ENCODE peak calls at places on chromosomes 13 and 19, in ten cellular contexts. One of them, this sample, is unnamed.

GRCh38 chr19:2488942-2489731 is 13.2 kb downstream of the GADD45B start:
- DNase-seq in OCI-M1: peak
- DNase-seq in ovary: peak
- DNase-seq in nucleus accumbens: peak
- DNase-seq in neural crest cell: no peak
- DNase-seq in left ventricle myocardium inferior: peak
- DNase-seq in GM19239: no peak
- DNase-seq in germinal center: peak
- DNase-seq in DMS153: peak
- DNase-seq in Calu3: peak
- DNase-seq in this sample: no peak

GRCh38 chr13:77729502-77730221 is 32.2 kb downstream of the SLAIN1 start:
- DNase-seq in OCI-M1: no peak
- DNase-seq in ovary: no peak
- DNase-seq in nucleus accumbens: no peak
- DNase-seq in neural crest cell: no peak
- DNase-seq in left ventricle myocardium inferior: no peak
- DNase-seq in GM19239: peak
- DNase-seq in germinal center: no peak
- DNase-seq in DMS153: no peak
- DNase-seq in Calu3: no peak
- DNase-seq in this sample: no peak

GRCh38 chr19:58305932-58306323 is 751 bp downstream of the ERVK3-1 start:
- DNase-seq in OCI-M1: peak
- DNase-seq in ovary: no peak
- DNase-seq in nucleus accumbens: no peak
- DNase-seq in neural crest cell: no peak
- DNase-seq in left ventricle myocardium inferior: no peak
- DNase-seq in GM19239: peak
- DNase-seq in germinal center: peak
- DNase-seq in DMS153: no peak
- DNase-seq in Calu3: peak
- DNase-seq in this sample: no peak

GRCh38 chr13:67148219-67148583 is 81.9 kb downstream of the PCDH9 start:
- DNase-seq in OCI-M1: no peak
- DNase-seq in ovary: no peak
- DNase-seq in nucleus accumbens: no peak
- DNase-seq in neural crest cell: no peak
- DNase-seq in left ventricle myocardium inferior: no peak
- DNase-seq in GM19239: no peak
- DNase-seq in germinal center: no peak
- DNase-seq in DMS153: no peak
- DNase-seq in Calu3: no peak
- DNase-seq in this sample: peak

GRCh38 chr19:55657004-55657747 is 2.3 kb downstream of the U2AF2 start:
- DNase-seq in OCI-M1: no peak
- DNase-seq in ovary: no peak
- DNase-seq in nucleus accumbens: no peak
- DNase-seq in neural crest cell: no peak
- DNase-seq in left ventricle myocardium inferior: no peak
- DNase-seq in GM19239: no peak
- DNase-seq in germinal center: no peak
- DNase-seq in DMS153: no peak
- DNase-seq in Calu3: peak
- DNase-seq in this sample: peak

GRCh38 chr19:15264061-15264932 is 32.0 kb upstream of the EPHX3 start:
- DNase-seq in OCI-M1: peak
- DNase-seq in ovary: peak
- DNase-seq in nucleus accumbens: peak
- DNase-seq in neural crest cell: peak
- DNase-seq in left ventricle myocardium inferior: peak
- DNase-seq in GM19239: peak
- DNase-seq in germinal center: peak
- DNase-seq in DMS153: no peak
- DNase-seq in Calu3: peak
- DNase-seq in this sample: no peak

GRCh38 chr13:29905845-29906244 is 55.4 kb upstream of the UBL3 start:
- DNase-seq in OCI-M1: no peak
- DNase-seq in ovary: no peak
- DNase-seq in nucleus accumbens: no peak
- DNase-seq in neural crest cell: no peak
- DNase-seq in left ventricle myocardium inferior: no peak
- DNase-seq in GM19239: no peak
- DNase-seq in germinal center: no peak
- DNase-seq in DMS153: no peak
- DNase-seq in Calu3: peak
- DNase-seq in this sample: peak

GRCh38 chr19:20385056-20385455 is 180.5 kb downstream of the ZNF737 start:
- DNase-seq in OCI-M1: no peak
- DNase-seq in ovary: no peak
- DNase-seq in nucleus accumbens: no peak
- DNase-seq in neural crest cell: no peak
- DNase-seq in left ventricle myocardium inferior: no peak
- DNase-seq in GM19239: no peak
- DNase-seq in germinal center: no peak
- DNase-seq in DMS153: no peak
- DNase-seq in Calu3: no peak
- DNase-seq in this sample: no peak

GRCh38 chr13:75135325-75135825 is 346.6 kb downstream of the TBC1D4 start:
- DNase-seq in OCI-M1: no peak
- DNase-seq in ovary: no peak
- DNase-seq in nucleus accumbens: no peak
- DNase-seq in neural crest cell: no peak
- DNase-seq in left ventricle myocardium inferior: no peak
- DNase-seq in GM19239: no peak
- DNase-seq in germinal center: no peak
- DNase-seq in DMS153: no peak
- DNase-seq in Calu3: no peak
- DNase-seq in this sample: no peak

GRCh38 chr19:45834970-45835369 is 19.9 kb upstream of the RSPH6A start:
- DNase-seq in OCI-M1: no peak
- DNase-seq in ovary: no peak
- DNase-seq in nucleus accumbens: no peak
- DNase-seq in neural crest cell: no peak
- DNase-seq in left ventricle myocardium inferior: no peak
- DNase-seq in GM19239: no peak
- DNase-seq in germinal center: no peak
- DNase-seq in DMS153: no peak
- DNase-seq in Calu3: no peak
- DNase-seq in this sample: no peak

GRCh38 chr19:16714702-16715294 is 4.8 kb upstream of the NWD1 start:
- DNase-seq in OCI-M1: peak
- DNase-seq in ovary: peak
- DNase-seq in nucleus accumbens: peak
- DNase-seq in neural crest cell: peak
- DNase-seq in left ventricle myocardium inferior: peak
- DNase-seq in GM19239: peak
- DNase-seq in germinal center: peak
- DNase-seq in DMS153: peak
- DNase-seq in Calu3: peak
- DNase-seq in this sample: peak

GRCh38 chr19:48006762-48007161 is 12.3 kb downstream of the ELSPBP1 start:
- DNase-seq in OCI-M1: peak
- DNase-seq in ovary: no peak
- DNase-seq in nucleus accumbens: no peak
- DNase-seq in neural crest cell: no peak
- DNase-seq in left ventricle myocardium inferior: no peak
- DNase-seq in GM19239: no peak
- DNase-seq in germinal center: no peak
- DNase-seq in DMS153: no peak
- DNase-seq in Calu3: peak
- DNase-seq in this sample: no peak

GRCh38 chr19:23381114-23381513 is 14.2 kb downstream of the ZNF91 start:
- DNase-seq in OCI-M1: no peak
- DNase-seq in ovary: no peak
- DNase-seq in nucleus accumbens: no peak
- DNase-seq in neural crest cell: no peak
- DNase-seq in left ventricle myocardium inferior: no peak
- DNase-seq in GM19239: no peak
- DNase-seq in germinal center: no peak
- DNase-seq in DMS153: no peak
- DNase-seq in Calu3: no peak
- DNase-seq in this sample: no peak

GRCh38 chr19:53892981-53893325 is 11.0 kb downstream of the PRKCG start:
- DNase-seq in OCI-M1: peak
- DNase-seq in ovary: no peak
- DNase-seq in nucleus accumbens: no peak
- DNase-seq in neural crest cell: no peak
- DNase-seq in left ventricle myocardium inferior: no peak
- DNase-seq in GM19239: no peak
- DNase-seq in germinal center: no peak
- DNase-seq in DMS153: no peak
- DNase-seq in Calu3: no peak
- DNase-seq in this sample: no peak

GRCh38 chr13:94431987-94432386 is 47.5 kb downstream of the DCT start:
- DNase-seq in OCI-M1: peak
- DNase-seq in ovary: no peak
- DNase-seq in nucleus accumbens: no peak
- DNase-seq in neural crest cell: no peak
- DNase-seq in left ventricle myocardium inferior: no peak
- DNase-seq in GM19239: no peak
- DNase-seq in germinal center: no peak
- DNase-seq in DMS153: no peak
- DNase-seq in Calu3: no peak
- DNase-seq in this sample: no peak

GRCh38 chr13:80533175-80533574 is 192.2 kb upstream of the SPRY2 start:
- DNase-seq in OCI-M1: no peak
- DNase-seq in ovary: no peak
- DNase-seq in nucleus accumbens: no peak
- DNase-seq in neural crest cell: no peak
- DNase-seq in left ventricle myocardium inferior: no peak
- DNase-seq in GM19239: no peak
- DNase-seq in germinal center: no peak
- DNase-seq in DMS153: no peak
- DNase-seq in Calu3: no peak
- DNase-seq in this sample: no peak

GRCh38 chr13:53198017-53198416 is 169.4 kb downstream of the OLFM4 start:
- DNase-seq in OCI-M1: peak
- DNase-seq in ovary: no peak
- DNase-seq in nucleus accumbens: no peak
- DNase-seq in neural crest cell: no peak
- DNase-seq in left ventricle myocardium inferior: no peak
- DNase-seq in GM19239: no peak
- DNase-seq in germinal center: no peak
- DNase-seq in DMS153: peak
- DNase-seq in Calu3: no peak
- DNase-seq in this sample: peak

GRCh38 chr13:73372691-73373627 is 314.2 kb downstream of the KLF5 start:
- DNase-seq in OCI-M1: no peak
- DNase-seq in ovary: no peak
- DNase-seq in nucleus accumbens: no peak
- DNase-seq in neural crest cell: no peak
- DNase-seq in left ventricle myocardium inferior: no peak
- DNase-seq in GM19239: no peak
- DNase-seq in germinal center: no peak
- DNase-seq in DMS153: no peak
- DNase-seq in Calu3: no peak
- DNase-seq in this sample: no peak